ENCODE peak calls at places on chromosome 3, in six cellular contexts. K, N, Q, G, A and W are unnamed samples.

GRCh38 chr3:191261304-191261638 is 62.2 kb downstream of the OSTN start:
- DNase-seq in K (no peak), N (no peak), Q (no peak), G (no peak), A (no peak), W (no peak)

GRCh38 chr3:172717493-172718088 is 6.7 kb upstream of the NCEH1 start:
- DNase-seq in K (no peak), N (no peak), Q (no peak), G (no peak), A (no peak), W (no peak)

GRCh38 chr3:170204023-170204472 is 18.2 kb upstream of the PRKCI start:
- DNase-seq in K (no peak), N (no peak), Q (no peak), G (peak; percentile 13), A (no peak), W (no peak)

GRCh38 chr3:183653209-183654064 is 18.0 kb downstream of the KLHL24 start:
- DNase-seq in K (no peak), N (no peak), Q (no peak), G (no peak), A (no peak), W (no peak)

GRCh38 chr3:155647988-155648591 is 96.8 kb downstream of the PLCH1 start:
- DNase-seq in K (no peak), N (no peak), Q (no peak), G (no peak), A (no peak), W (no peak)

GRCh38 chr3:170178631-170179030 is 2.9 kb downstream of the PHC3 start:
- DNase-seq in K (no peak), N (peak; percentile 37), Q (no peak), G (peak; percentile 59), A (no peak), W (no peak)

GRCh38 chr3:80606073-80606472 is 838.3 kb upstream of the ROBO1 start:
- DNase-seq in K (no peak), N (no peak), Q (no peak), G (no peak), A (no peak), W (no peak)

GRCh38 chr3:78427303-78427702 is 1340.5 kb downstream of the ROBO1 start:
- DNase-seq in K (no peak), N (no peak), Q (no peak), G (no peak), A (no peak), W (no peak)

GRCh38 chr3:128287161-128287560 is 133.9 kb downstream of the EEFSEC start:
- DNase-seq in K (no peak), N (no peak), Q (no peak), G (no peak), A (no peak), W (no peak)

GRCh38 chr3:83968386-83968785 is 990.4 kb upstream of the CADM2 start:
- DNase-seq in K (no peak), N (no peak), Q (no peak), G (no peak), A (no peak), W (no peak)

GRCh38 chr3:73656241-73656890 is 31.6 kb upstream of the PDZRN3 start:
- DNase-seq in K (no peak), N (no peak), Q (no peak), G (no peak), A (no peak), W (no peak)